ENCODE peak calls at places on chromosomes 4 and X, in five cellular contexts. B, N, K, I and Y are unnamed samples.

GRCh38 chr4:167903291-167903721 is 189.0 kb upstream of the ANXA10 start:
- DNase-seq in B (no peak), N (no peak), K (no peak), I (no peak), Y (no peak)

GRCh38 chr4:99950913-99951254 is 809 bp upstream of the H2AZ1 start:
- DNase-seq in B (no peak), N (no peak), K (no peak), I (no peak), Y (no peak)

GRCh38 chr4:155954118-155954503 is 445 bp upstream of the CTSO start:
- DNase-seq in B (no peak), N (no peak), K (no peak), I (no peak), Y (no peak)

GRCh38 chr4:140300271-140300970 is 73.0 kb upstream of the SCOC start:
- DNase-seq in B (no peak), N (no peak), K (no peak), I (no peak), Y (no peak)

GRCh38 chr4:67152976-67153375 is 392.3 kb downstream of the CENPC start:
- DNase-seq in B (no peak), N (no peak), K (no peak), I (no peak), Y (no peak)

GRCh38 chrX:47156611-47157520 is 11.8 kb downstream of the RBM10 start:
- DNase-seq in B (no peak), N (no peak), K (no peak), I (no peak), Y (no peak)

GRCh38 chr4:111398906-111399330 is 746.3 kb upstream of the FAM241A start:
- DNase-seq in B (no peak), N (no peak), K (no peak), I (no peak), Y (no peak)

GRCh38 chr4:48300004-48300403 is 30.4 kb upstream of the TEC start:
- DNase-seq in B (no peak), N (no peak), K (no peak), I (no peak), Y (no peak)

GRCh38 chrX:82591421-82591820 is 916.7 kb upstream of the POU3F4 start:
- DNase-seq in B (no peak), N (no peak), K (no peak), I (no peak), Y (no peak)

GRCh38 chr4:46390353-46391058 is 578 bp upstream of the GABRA2 start:
- DNase-seq in B (peak), N (peak), K (no peak), I (no peak), Y (no peak)

GRCh38 chr4:53592686-53593641 is 1.7 kb upstream of the LNX1 start:
- DNase-seq in B (peak), N (no peak), K (no peak), I (peak), Y (peak)

GRCh38 chr4:155639674-155640529 is 26.7 kb upstream of the GUCY1A1 start:
- DNase-seq in B (no peak), N (no peak), K (no peak), I (no peak), Y (no peak)

GRCh38 chrX:20965270-20966044 is 408.8 kb upstream of the CNKSR2 start:
- DNase-seq in B (no peak), N (no peak), K (no peak), I (no peak), Y (no peak)

GRCh38 chrX:54357414-54358377 is at the start of gene WNK3:
- DNase-seq in B (peak), N (peak), K (peak), I (peak), Y (peak)

GRCh38 chr4:107283587-107284559 is 247.8 kb upstream of the DKK2 start:
- DNase-seq in B (no peak), N (no peak), K (no peak), I (no peak), Y (no peak)

GRCh38 chrX:3820170-3820569 is 106.7 kb upstream of the PRKX start:
- DNase-seq in B (no peak), N (no peak), K (no peak), I (no peak), Y (no peak)

GRCh38 chrX:3651272-3651671 is 62.2 kb downstream of the PRKX start:
- DNase-seq in B (no peak), N (no peak), K (peak), I (no peak), Y (no peak)

GRCh38 chr4:109436504-109436903 is 2.9 kb downstream of the SEC24B start:
- DNase-seq in B (no peak), N (no peak), K (no peak), I (no peak), Y (no peak)

GRCh38 chr4:1508161-1509160 is 102.2 kb upstream of the NKX1-1 start:
- DNase-seq in B (peak), N (no peak), K (no peak), I (no peak), Y (no peak)

GRCh38 chrX:40748977-40749376 is 13.6 kb upstream of the MED14 start:
- DNase-seq in B (no peak), N (no peak), K (no peak), I (no peak), Y (no peak)

GRCh38 chr4:1246901-1247810 is 1.8 kb downstream of the CTBP1 start:
- DNase-seq in B (peak), N (no peak), K (peak), I (peak), Y (no peak)

GRCh38 chr4:39855909-39856512 is 121.7 kb downstream of the PDS5A start:
- DNase-seq in B (no peak), N (no peak), K (no peak), I (no peak), Y (no peak)

GRCh38 chrX:46374371-46374770 is 170.8 kb downstream of the ZNF674 start:
- DNase-seq in B (no peak), N (no peak), K (no peak), I (no peak), Y (no peak)

GRCh38 chr4:154551872-154552686 is 1.9 kb upstream of the PLRG1 start:
- DNase-seq in B (peak), N (peak), K (peak), I (peak), Y (peak)

GRCh38 chrX:153870288-153870690 is 15.7 kb downstream of the L1CAM start:
- DNase-seq in B (no peak), N (no peak), K (no peak), I (no peak), Y (no peak)

GRCh38 chr4:127799711-127800110 is 17.6 kb downstream of the HSPA4L start:
- DNase-seq in B (no peak), N (no peak), K (no peak), I (no peak), Y (no peak)

GRCh38 chr4:42399393-42399792 is 2.1 kb downstream of the SHISA3 start:
- DNase-seq in B (peak), N (no peak), K (no peak), I (no peak), Y (no peak)

GRCh38 chr4:1500231-1500965 is 94.2 kb upstream of the NKX1-1 start:
- DNase-seq in B (peak), N (no peak), K (no peak), I (no peak), Y (no peak)

GRCh38 chr4:15003891-15004700 is 1.8 kb downstream of the CPEB2 start:
- DNase-seq in B (peak), N (peak), K (peak), I (peak), Y (no peak)
- TF ChIP-seq CTCF in B (no peak), N (no peak), K (no peak), I (no peak), Y (no peak)

GRCh38 chrX:39705299-39705698 is 392.5 kb downstream of the BCOR start:
- DNase-seq in B (no peak), N (no peak), K (no peak), I (peak), Y (no peak)
- TF ChIP-seq CTCF in B (no peak), N (peak), K (no peak), I (peak), Y (no peak)

GRCh38 chr4:148442830-148443549 is 776 bp upstream of the NR3C2 start:
- DNase-seq in B (no peak), N (no peak), K (no peak), I (no peak), Y (no peak)

GRCh38 chr4:148443550-148444295 is 1.5 kb upstream of the NR3C2 start:
- DNase-seq in B (peak), N (peak), K (peak), I (peak), Y (no peak)

GRCh38 chr4:148445903-148446261 is 3.7 kb upstream of the NR3C2 start:
- DNase-seq in B (no peak), N (no peak), K (no peak), I (no peak), Y (peak)

GRCh38 chr4:148445071-148445902 is 3.1 kb upstream of the NR3C2 start:
- DNase-seq in B (peak), N (peak), K (peak), I (peak), Y (peak)

DNA sequence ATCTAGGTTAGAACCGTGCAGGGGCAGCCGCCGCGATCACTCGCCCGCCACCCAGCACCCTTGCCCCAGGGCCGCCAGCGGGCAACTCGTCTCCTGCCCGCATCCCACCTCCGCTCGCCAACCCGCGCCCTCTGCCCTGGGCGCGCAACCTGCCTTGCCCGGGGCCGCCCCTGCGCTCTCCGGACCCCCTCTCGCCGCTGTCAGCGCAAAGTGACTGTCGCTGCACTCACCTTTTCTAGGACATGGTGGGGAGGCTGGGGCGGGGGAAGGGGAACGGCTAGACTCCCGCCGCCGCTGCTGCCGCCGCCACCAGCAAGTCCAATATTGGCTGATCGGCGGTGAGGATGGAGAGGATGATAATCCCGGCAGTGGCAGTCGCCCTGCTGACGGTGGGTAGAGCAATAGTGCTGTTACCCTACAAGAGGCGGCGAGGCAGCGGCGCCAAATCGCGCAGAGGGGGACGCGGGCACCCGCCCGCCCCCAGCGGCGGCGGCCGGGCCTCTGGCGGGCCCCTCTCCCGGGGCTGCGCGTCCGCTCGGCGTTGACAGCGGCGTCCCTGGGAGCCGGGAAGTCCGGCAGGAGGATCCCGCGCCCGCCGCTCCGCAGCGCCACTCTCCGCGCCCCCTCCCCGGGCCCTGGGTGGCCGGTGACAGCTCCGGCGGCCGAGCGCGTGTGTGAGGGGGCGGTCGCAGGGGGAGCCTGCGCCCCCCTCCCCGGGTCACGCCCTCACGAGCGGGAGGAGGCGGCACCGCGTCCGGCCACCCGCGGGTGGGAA is 2.3 kb upstream of the NR3C2 start:
- DNase-seq in B (peak), N (peak), K (peak), I (peak), Y (peak)
- TF ChIP-seq CTCF in B (no peak), N (no peak), K (peak), I (no peak), Y (no peak)

GRCh38 chr4:129014566-129015509 is 78.5 kb downstream of the SCLT1 start:
- DNase-seq in B (no peak), N (no peak), K (no peak), I (no peak), Y (no peak)
- TF ChIP-seq CTCF in B (no peak), N (no peak), K (no peak), I (no peak), Y (no peak)

GRCh38 chr4:23934223-23934622 is 44.4 kb upstream of the PPARGC1A start:
- DNase-seq in B (peak), N (no peak), K (no peak), I (no peak), Y (no peak)

GRCh38 chr4:23931489-23931830 is 41.6 kb upstream of the PPARGC1A start:
- DNase-seq in B (no peak), N (no peak), K (no peak), I (no peak), Y (no peak)

GRCh38 chr4:23932186-23932585 is 42.3 kb upstream of the PPARGC1A start:
- DNase-seq in B (no peak), N (no peak), K (no peak), I (no peak), Y (no peak)

GRCh38 chr4:23934915-23935314 is 45.1 kb upstream of the PPARGC1A start:
- DNase-seq in B (no peak), N (no peak), K (no peak), I (peak), Y (no peak)

GRCh38 chr4:23932935-23933334 is 43.1 kb upstream of the PPARGC1A start:
- DNase-seq in B (peak), N (no peak), K (no peak), I (no peak), Y (no peak)
- TF ChIP-seq CTCF in B (no peak), N (no peak), K (no peak), I (no peak), Y (no peak)

GRCh38 chr4:3073158-3074077 is 920 bp downstream of the HTT-AS start:
- DNase-seq in B (peak), N (peak), K (no peak), I (peak), Y (no peak)
- TF ChIP-seq CTCF in B (no peak), N (no peak), K (no peak), I (no peak), Y (no peak)

GRCh38 chr4:55029321-55029720 is 96.1 kb downstream of the KDR start:
- DNase-seq in B (no peak), N (no peak), K (no peak), I (no peak), Y (no peak)
- TF ChIP-seq CTCF in B (no peak), N (no peak), K (no peak), I (no peak), Y (no peak)

GRCh38 chr4:121696641-121697461 is at the start of gene ANXA5:
- DNase-seq in B (peak), N (peak), K (peak), I (peak), Y (peak)

GRCh38 chr4:121697626-121698025 is 846 bp upstream of the ANXA5 start:
- DNase-seq in B (no peak), N (no peak), K (peak), I (no peak), Y (no peak)

GRCh38 chr4:121693450-121693849 is 3.3 kb downstream of the ANXA5 start:
- DNase-seq in B (no peak), N (no peak), K (no peak), I (no peak), Y (no peak)

GRCh38 chr4:121698119-121698732 is 1.4 kb upstream of the ANXA5 start:
- DNase-seq in B (no peak), N (no peak), K (no peak), I (peak), Y (no peak)

GRCh38 chr4:121696140-121696640 is 590 bp downstream of the ANXA5 start:
- DNase-seq in B (peak), N (peak), K (peak), I (peak), Y (peak)
- TF ChIP-seq CTCF in B (no peak), N (no peak), K (no peak), I (no peak), Y (no peak)

DNA sequence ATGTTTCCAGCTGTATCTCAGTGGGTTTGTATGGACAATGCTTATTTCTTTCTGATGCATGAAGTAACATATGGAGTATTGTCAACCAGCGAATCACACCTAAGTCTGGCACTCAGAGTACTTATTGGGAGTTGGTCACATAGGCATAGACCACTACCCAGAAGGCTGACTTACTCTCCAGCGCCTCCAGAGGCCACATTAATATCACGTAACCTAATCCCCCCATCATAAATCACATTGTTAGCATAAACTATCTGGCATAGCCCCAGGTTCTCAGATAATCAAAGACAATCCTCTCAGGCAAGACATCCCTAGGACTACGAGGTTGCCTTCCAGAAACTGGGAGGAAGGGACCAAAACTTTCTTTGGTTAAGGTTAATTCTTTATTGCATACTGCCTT is 560.5 kb upstream of the PABPC4L start:
- DNase-seq in B (peak), N (no peak), K (no peak), I (no peak), Y (no peak)
- TF ChIP-seq CTCF in B (no peak), N (no peak), K (no peak), I (no peak), Y (no peak)